ENCODE peak calls at places on chromosomes 5 and 9, in nine cellular contexts. One of them, this sample, is unnamed.

GRCh38 chr5:73120222-73121108 is at the start of gene TMEM171:
- DNase-seq in uterus: no peak
- DNase-seq in ovary: no peak
- DNase-seq in epithelial cell of esophagus: peak; percentile 70
- DNase-seq in nephron progenitor cell: peak; percentile 71
- DNase-seq in mucosa of descending colon: peak; percentile 88
- DNase-seq in dorsolateral prefrontal cortex: no peak
- DNase-seq in cardiac muscle cell: peak; percentile 47
- DNase-seq in fibroblast of mammary gland: peak; percentile 35
- DNase-seq in this sample: peak; percentile 53

GRCh38 chr5:1793301-1793740 is 6.3 kb downstream of the MRPL36 start:
- DNase-seq in uterus: no peak
- DNase-seq in epithelial cell of esophagus: no peak
- DNase-seq in cardiac muscle cell: peak; percentile 50
- DNase-seq in dorsolateral prefrontal cortex: no peak
- DNase-seq in nephron progenitor cell: no peak
- DNase-seq in ovary: no peak
- DNase-seq in mucosa of descending colon: no peak
- DNase-seq in fibroblast of mammary gland: peak; percentile 63
- DNase-seq in this sample: no peak

GRCh38 chr5:157860898-157861894 is 2.3 kb upstream of the CLINT1 start:
- DNase-seq in ovary: no peak
- DNase-seq in dorsolateral prefrontal cortex: no peak
- DNase-seq in fibroblast of mammary gland: no peak
- DNase-seq in nephron progenitor cell: no peak
- DNase-seq in mucosa of descending colon: no peak
- DNase-seq in uterus: no peak
- DNase-seq in cardiac muscle cell: no peak
- DNase-seq in epithelial cell of esophagus: no peak
- DNase-seq in this sample: no peak

GRCh38 chr5:147391781-147392180 is 118.1 kb downstream of the DPYSL3 start:
- DNase-seq in nephron progenitor cell: peak; percentile 30
- DNase-seq in cardiac muscle cell: peak; percentile 87
- DNase-seq in ovary: no peak
- DNase-seq in epithelial cell of esophagus: peak; percentile 88
- DNase-seq in mucosa of descending colon: no peak
- DNase-seq in fibroblast of mammary gland: peak; percentile 96
- DNase-seq in dorsolateral prefrontal cortex: peak; percentile 53
- DNase-seq in uterus: peak; percentile 43
- DNase-seq in this sample: peak; percentile 55

GRCh38 chr9:109887079-109887478 is 107.1 kb downstream of the PALM2AKAP2 start:
- DNase-seq in mucosa of descending colon: no peak
- DNase-seq in fibroblast of mammary gland: peak; percentile 93
- DNase-seq in uterus: no peak
- DNase-seq in dorsolateral prefrontal cortex: no peak
- DNase-seq in cardiac muscle cell: peak; percentile 52
- DNase-seq in epithelial cell of esophagus: peak; percentile 38
- DNase-seq in nephron progenitor cell: no peak
- DNase-seq in ovary: no peak
- DNase-seq in this sample: no peak

GRCh38 chr9:123487944-123488343 is 131.9 kb downstream of the CRB2 start:
- DNase-seq in nephron progenitor cell: no peak
- DNase-seq in cardiac muscle cell: no peak
- DNase-seq in fibroblast of mammary gland: no peak
- DNase-seq in epithelial cell of esophagus: no peak
- DNase-seq in dorsolateral prefrontal cortex: peak; percentile 28
- DNase-seq in ovary: no peak
- DNase-seq in mucosa of descending colon: no peak
- DNase-seq in uterus: no peak
- DNase-seq in this sample: peak; percentile 50

GRCh38 chr9:137053944-137054931 is at the start of gene ENTPD2:
- DNase-seq in mucosa of descending colon: peak; percentile 87
- DNase-seq in dorsolateral prefrontal cortex: no peak
- DNase-seq in uterus: no peak
- DNase-seq in fibroblast of mammary gland: no peak
- DNase-seq in ovary: no peak
- DNase-seq in epithelial cell of esophagus: peak; percentile 84
- DNase-seq in nephron progenitor cell: peak; percentile 51
- DNase-seq in cardiac muscle cell: no peak
- DNase-seq in this sample: no peak

GRCh38 chr5:52838306-52839015 is 50.7 kb downstream of the ITGA1 start:
- DNase-seq in mucosa of descending colon: no peak
- DNase-seq in uterus: no peak
- DNase-seq in dorsolateral prefrontal cortex: no peak
- DNase-seq in fibroblast of mammary gland: no peak
- DNase-seq in nephron progenitor cell: no peak
- DNase-seq in cardiac muscle cell: no peak
- DNase-seq in ovary: no peak
- DNase-seq in epithelial cell of esophagus: peak; percentile 69
- DNase-seq in this sample: no peak

GRCh38 chr5:161302557-161302956 is 244.0 kb downstream of the GABRB2 start:
- DNase-seq in uterus: no peak
- DNase-seq in cardiac muscle cell: no peak
- DNase-seq in mucosa of descending colon: no peak
- DNase-seq in dorsolateral prefrontal cortex: no peak
- DNase-seq in epithelial cell of esophagus: no peak
- DNase-seq in ovary: no peak
- DNase-seq in nephron progenitor cell: no peak
- DNase-seq in fibroblast of mammary gland: no peak
- DNase-seq in this sample: no peak

GRCh38 chr5:98770158-98770910 is 3.1 kb upstream of the RGMB start:
- DNase-seq in nephron progenitor cell: peak; percentile 30
- DNase-seq in ovary: peak; percentile 56
- DNase-seq in dorsolateral prefrontal cortex: peak; percentile 48
- DNase-seq in mucosa of descending colon: peak; percentile 59
- DNase-seq in uterus: peak; percentile 66
- DNase-seq in fibroblast of mammary gland: peak; percentile 69
- DNase-seq in epithelial cell of esophagus: peak; percentile 50
- DNase-seq in cardiac muscle cell: peak; percentile 71
- DNase-seq in this sample: peak; percentile 59

DNA sequence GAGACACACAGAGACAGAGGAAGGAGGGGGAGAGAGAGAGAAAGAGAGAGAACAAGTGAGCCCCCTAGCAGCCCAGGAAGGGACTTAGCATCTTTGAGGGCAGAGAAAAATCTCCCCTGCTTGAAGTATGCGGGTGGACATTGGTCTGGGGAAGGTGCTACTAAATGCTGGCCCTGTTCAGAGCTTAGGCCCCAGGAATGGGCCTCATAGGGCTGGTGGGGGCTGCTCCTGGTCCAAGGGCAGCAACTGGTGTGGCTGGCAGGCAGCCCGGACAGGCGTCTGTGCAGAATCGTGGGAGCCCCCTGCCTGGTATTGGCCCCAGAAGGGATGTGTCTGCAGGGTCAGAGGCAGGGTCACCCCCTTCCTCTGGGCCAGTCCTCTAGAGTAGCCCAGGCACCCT is 47.8 kb upstream of the SUSD3 start:
- DNase-seq in ovary: no peak
- DNase-seq in cardiac muscle cell: no peak
- DNase-seq in fibroblast of mammary gland: no peak
- DNase-seq in mucosa of descending colon: no peak
- DNase-seq in epithelial cell of esophagus: no peak
- DNase-seq in nephron progenitor cell: no peak
- DNase-seq in uterus: no peak
- DNase-seq in dorsolateral prefrontal cortex: no peak
- DNase-seq in this sample: no peak
- TF ChIP-seq CTCF in ovary: no peak
- TF ChIP-seq CTCF in cardiac muscle cell: no peak
- TF ChIP-seq CTCF in fibroblast of mammary gland: no peak
- TF ChIP-seq CTCF in mucosa of descending colon: no peak
- TF ChIP-seq CTCF in epithelial cell of esophagus: no peak
- TF ChIP-seq CTCF in nephron progenitor cell: no peak
- TF ChIP-seq CTCF in uterus: no peak
- TF ChIP-seq CTCF in dorsolateral prefrontal cortex: no peak
- TF ChIP-seq CTCF in this sample: no peak

GRCh38 chr5:179316961-179317360 is 28.3 kb downstream of the ADAMTS2 start:
- DNase-seq in uterus: no peak
- DNase-seq in ovary: no peak
- DNase-seq in mucosa of descending colon: peak; percentile 11
- DNase-seq in nephron progenitor cell: no peak
- DNase-seq in cardiac muscle cell: no peak
- DNase-seq in dorsolateral prefrontal cortex: no peak
- DNase-seq in epithelial cell of esophagus: no peak
- DNase-seq in fibroblast of mammary gland: no peak
- DNase-seq in this sample: no peak

GRCh38 chr5:179314606-179315355 is 30.5 kb downstream of the ADAMTS2 start:
- DNase-seq in cardiac muscle cell: peak; percentile 36
- DNase-seq in ovary: no peak
- DNase-seq in epithelial cell of esophagus: no peak
- DNase-seq in nephron progenitor cell: no peak
- DNase-seq in uterus: no peak
- DNase-seq in dorsolateral prefrontal cortex: no peak
- DNase-seq in mucosa of descending colon: peak; percentile 30
- DNase-seq in fibroblast of mammary gland: peak; percentile 58
- DNase-seq in this sample: peak; percentile 4

GRCh38 chr5:179315356-179315890 is 29.8 kb downstream of the ADAMTS2 start:
- DNase-seq in ovary: no peak
- DNase-seq in uterus: no peak
- DNase-seq in fibroblast of mammary gland: no peak
- DNase-seq in epithelial cell of esophagus: no peak
- DNase-seq in mucosa of descending colon: peak; percentile 28
- DNase-seq in dorsolateral prefrontal cortex: no peak
- DNase-seq in nephron progenitor cell: no peak
- DNase-seq in cardiac muscle cell: no peak
- DNase-seq in this sample: peak; percentile 1

GRCh38 chr5:179317411-179318192 is 27.7 kb downstream of the ADAMTS2 start:
- DNase-seq in epithelial cell of esophagus: no peak
- DNase-seq in cardiac muscle cell: no peak
- DNase-seq in uterus: no peak
- DNase-seq in ovary: no peak
- DNase-seq in mucosa of descending colon: peak; percentile 36
- DNase-seq in nephron progenitor cell: no peak
- DNase-seq in dorsolateral prefrontal cortex: no peak
- DNase-seq in fibroblast of mammary gland: no peak
- DNase-seq in this sample: peak; percentile 38

DNA sequence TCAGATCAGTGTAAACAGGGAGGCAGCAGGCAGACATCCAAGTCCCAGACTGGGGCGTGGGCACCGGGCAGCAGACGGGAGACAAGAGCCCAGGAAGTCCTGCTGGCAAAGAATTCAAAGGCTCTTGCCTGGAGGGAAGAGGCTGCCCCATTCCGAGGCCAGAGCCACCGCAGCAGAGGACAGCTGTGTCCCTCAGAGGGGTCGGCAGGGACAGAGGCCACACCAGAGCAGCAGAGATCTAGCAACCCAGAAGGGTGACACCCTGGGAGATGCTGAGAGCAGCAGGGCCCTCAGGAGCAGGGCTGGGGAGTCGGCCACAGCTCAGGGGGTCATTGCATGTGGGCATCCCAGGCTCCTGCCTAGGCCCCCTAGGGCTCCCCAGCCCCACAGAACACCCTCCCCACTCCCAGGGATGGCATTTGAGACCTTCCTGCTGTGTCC is 29.1 kb downstream of the ADAMTS2 start:
- DNase-seq in nephron progenitor cell: no peak
- DNase-seq in ovary: no peak
- DNase-seq in dorsolateral prefrontal cortex: no peak
- DNase-seq in fibroblast of mammary gland: no peak
- DNase-seq in cardiac muscle cell: no peak
- DNase-seq in uterus: no peak
- DNase-seq in mucosa of descending colon: peak; percentile 28
- DNase-seq in epithelial cell of esophagus: no peak
- DNase-seq in this sample: no peak
- TF ChIP-seq CTCF in nephron progenitor cell: no peak
- TF ChIP-seq CTCF in ovary: no peak
- TF ChIP-seq CTCF in dorsolateral prefrontal cortex: no peak
- TF ChIP-seq CTCF in fibroblast of mammary gland: no peak
- TF ChIP-seq CTCF in cardiac muscle cell: no peak
- TF ChIP-seq CTCF in uterus: no peak
- TF ChIP-seq CTCF in mucosa of descending colon: no peak
- TF ChIP-seq CTCF in epithelial cell of esophagus: no peak
- TF ChIP-seq CTCF in this sample: no peak

GRCh38 chr5:139193928-139194327 is 4.2 kb downstream of the SIL1 start:
- DNase-seq in epithelial cell of esophagus: peak; percentile 25
- DNase-seq in fibroblast of mammary gland: no peak
- DNase-seq in dorsolateral prefrontal cortex: no peak
- DNase-seq in uterus: no peak
- DNase-seq in mucosa of descending colon: no peak
- DNase-seq in cardiac muscle cell: no peak
- DNase-seq in ovary: no peak
- DNase-seq in nephron progenitor cell: no peak
- DNase-seq in this sample: no peak
- TF ChIP-seq CTCF in epithelial cell of esophagus: peak; percentile 50
- TF ChIP-seq CTCF in fibroblast of mammary gland: peak; percentile 37
- TF ChIP-seq CTCF in dorsolateral prefrontal cortex: no peak
- TF ChIP-seq CTCF in uterus: no peak
- TF ChIP-seq CTCF in mucosa of descending colon: no peak
- TF ChIP-seq CTCF in cardiac muscle cell: peak; percentile 23
- TF ChIP-seq CTCF in ovary: no peak
- TF ChIP-seq CTCF in nephron progenitor cell: peak; percentile 21
- TF ChIP-seq CTCF in this sample: peak; percentile 41

GRCh38 chr5:146040559-146040958 is 64.8 kb downstream of the PLAC8L1 start:
- DNase-seq in cardiac muscle cell: peak; percentile 36
- DNase-seq in fibroblast of mammary gland: no peak
- DNase-seq in dorsolateral prefrontal cortex: no peak
- DNase-seq in ovary: no peak
- DNase-seq in uterus: no peak
- DNase-seq in epithelial cell of esophagus: no peak
- DNase-seq in mucosa of descending colon: no peak
- DNase-seq in nephron progenitor cell: no peak
- DNase-seq in this sample: no peak

GRCh38 chr5:146039420-146039819 is 66.0 kb downstream of the PLAC8L1 start:
- DNase-seq in nephron progenitor cell: no peak
- DNase-seq in uterus: no peak
- DNase-seq in dorsolateral prefrontal cortex: no peak
- DNase-seq in mucosa of descending colon: no peak
- DNase-seq in ovary: no peak
- DNase-seq in cardiac muscle cell: no peak
- DNase-seq in fibroblast of mammary gland: no peak
- DNase-seq in epithelial cell of esophagus: no peak
- DNase-seq in this sample: no peak

GRCh38 chr5:146043722-146044121 is 61.7 kb downstream of the PLAC8L1 start:
- DNase-seq in fibroblast of mammary gland: no peak
- DNase-seq in dorsolateral prefrontal cortex: no peak
- DNase-seq in mucosa of descending colon: no peak
- DNase-seq in nephron progenitor cell: no peak
- DNase-seq in uterus: no peak
- DNase-seq in epithelial cell of esophagus: no peak
- DNase-seq in ovary: no peak
- DNase-seq in cardiac muscle cell: no peak
- DNase-seq in this sample: no peak

GRCh38 chr5:146042628-146043279 is 62.6 kb downstream of the PLAC8L1 start:
- DNase-seq in nephron progenitor cell: no peak
- DNase-seq in cardiac muscle cell: peak; percentile 61
- DNase-seq in uterus: no peak
- DNase-seq in ovary: no peak
- DNase-seq in dorsolateral prefrontal cortex: no peak
- DNase-seq in mucosa of descending colon: peak; percentile 57
- DNase-seq in fibroblast of mammary gland: peak; percentile 28
- DNase-seq in epithelial cell of esophagus: peak; percentile 90
- DNase-seq in this sample: no peak

DNA sequence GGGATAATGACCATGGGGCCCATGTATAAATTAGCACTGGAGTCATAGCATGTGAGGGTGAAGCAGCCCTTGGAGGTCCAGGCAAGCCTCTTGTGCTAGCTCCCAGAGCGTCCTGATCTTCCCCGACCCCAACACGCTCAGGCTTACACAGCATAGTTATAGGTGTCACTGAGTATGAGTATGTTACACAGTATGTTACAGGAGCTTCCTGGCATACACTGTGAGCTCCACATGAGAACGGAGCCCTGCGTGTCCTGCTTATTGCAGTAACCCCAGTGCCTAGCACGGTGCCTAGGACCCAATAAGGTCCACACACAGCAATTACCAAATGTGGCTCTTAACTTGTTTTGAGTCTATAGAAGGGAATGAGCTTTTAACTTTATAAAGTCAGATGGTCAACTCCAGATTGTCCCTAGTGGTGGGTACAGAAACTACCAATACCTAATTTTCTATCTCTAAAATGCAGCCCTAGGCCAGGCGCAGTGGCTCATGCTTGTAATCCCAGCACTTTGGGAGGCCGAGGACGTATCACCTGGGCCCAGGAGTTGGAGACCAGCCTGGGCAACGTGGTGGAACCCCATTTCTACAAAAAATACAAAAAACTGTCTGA is 64.1 kb downstream of the PLAC8L1 start:
- DNase-seq in dorsolateral prefrontal cortex: no peak
- DNase-seq in cardiac muscle cell: no peak
- DNase-seq in fibroblast of mammary gland: peak; percentile 12
- DNase-seq in ovary: no peak
- DNase-seq in epithelial cell of esophagus: no peak
- DNase-seq in nephron progenitor cell: no peak
- DNase-seq in uterus: no peak
- DNase-seq in mucosa of descending colon: no peak
- DNase-seq in this sample: no peak
- TF ChIP-seq CTCF in dorsolateral prefrontal cortex: no peak
- TF ChIP-seq CTCF in cardiac muscle cell: peak; percentile 36
- TF ChIP-seq CTCF in fibroblast of mammary gland: peak; percentile 43
- TF ChIP-seq CTCF in ovary: no peak
- TF ChIP-seq CTCF in epithelial cell of esophagus: peak; percentile 38
- TF ChIP-seq CTCF in nephron progenitor cell: peak; percentile 47
- TF ChIP-seq CTCF in uterus: no peak
- TF ChIP-seq CTCF in mucosa of descending colon: no peak
- TF ChIP-seq CTCF in this sample: peak; percentile 72

This sample was measured in glutamatergic neuron.